ENCODE peak calls at places on chromosomes 1 and 21, in ten cellular contexts. O is BE2C, M is esophagus muscularis mucosa, P is left ventricle myocardium inferior, S is pancreas, V is stomach, J is HFFc6, E is A549, W is psoas muscle, Q is mucosa of descending colon. U is an unnamed sample.

GRCh38 chr1:75723989-75724471 is 479 bp upstream of the ACADM start:
- DNase-seq in O (peak; percentile 71), M (peak; percentile 95), P (peak; percentile 88), S (peak; percentile 78), V (peak; percentile 80), J (peak; percentile 58), E (peak; percentile 60), W (peak; percentile 86), Q (no peak), U (peak; percentile 74)

GRCh38 chr1:167713330-167714081 is 8.3 kb upstream of the MPZL1 start:
- DNase-seq in O (peak; percentile 37), M (no peak), P (no peak), S (peak; percentile 51), V (no peak), J (no peak), E (no peak), W (peak; percentile 33), Q (peak; percentile 62), U (no peak)

GRCh38 chr21:41931041-41931451 is 22.8 kb downstream of the C2CD2 start:
- DNase-seq in O (no peak), M (no peak), P (no peak), S (no peak), V (no peak), J (no peak), E (no peak), W (no peak), Q (no peak), U (no peak)

GRCh38 chr1:195899762-195900352 is 708.4 kb downstream of the KCNT2 start:
- DNase-seq in O (peak; percentile 14), M (no peak), P (no peak), S (no peak), V (no peak), J (peak; percentile 92), E (no peak), W (no peak), Q (no peak), U (no peak)

GRCh38 chr1:29055160-29055559 is 68.5 kb downstream of the TMEM200B start:
- DNase-seq in O (no peak), M (no peak), P (no peak), S (no peak), V (no peak), J (no peak), E (no peak), W (no peak), Q (no peak), U (no peak)

GRCh38 chr21:23887709-23888303 is 1719.5 kb downstream of the MRPL39 start:
- DNase-seq in O (no peak), M (no peak), P (no peak), S (no peak), V (no peak), J (no peak), E (no peak), W (no peak), Q (no peak), U (no peak)

GRCh38 chr1:17531343-17531681 is 8.2 kb upstream of the ARHGEF10L start:
- DNase-seq in O (no peak), M (no peak), P (no peak), S (no peak), V (no peak), J (no peak), E (no peak), W (no peak), Q (peak; percentile 81), U (no peak)

GRCh38 chr1:151934048-151934493 is 24.8 kb upstream of the THEM4 start:
- DNase-seq in O (peak; percentile 42), M (peak; percentile 72), P (no peak), S (no peak), V (peak; percentile 40), J (peak; percentile 39), E (peak; percentile 54), W (no peak), Q (no peak), U (no peak)

GRCh38 chr1:241639040-241639652 is 1.0 kb downstream of the CHML start:
- DNase-seq in O (no peak), M (no peak), P (no peak), S (no peak), V (no peak), J (no peak), E (no peak), W (no peak), Q (no peak), U (no peak)

GRCh38 chr1:18949689-18950414 is 6.6 kb downstream of the IFFO2 start:
- DNase-seq in O (no peak), M (no peak), P (no peak), S (peak; percentile 21), V (no peak), J (peak; percentile 56), E (no peak), W (peak; percentile 47), Q (no peak), U (no peak)

GRCh38 chr1:25906644-25907300 is 553 bp upstream of the STMN1 start:
- DNase-seq in O (peak; percentile 15), M (no peak), P (peak; percentile 16), S (no peak), V (peak; percentile 43), J (no peak), E (no peak), W (no peak), Q (no peak), U (no peak)

GRCh38 chr21:36858320-36858957 is 108.0 kb downstream of the HLCS start:
- DNase-seq in O (no peak), M (no peak), P (no peak), S (no peak), V (no peak), J (peak; percentile 23), E (peak; percentile 17), W (no peak), Q (no peak), U (no peak)

GRCh38 chr1:53369761-53370160 is 41.9 kb upstream of the LRP8 start:
- DNase-seq in O (no peak), M (peak; percentile 85), P (no peak), S (no peak), V (peak; percentile 7), J (no peak), E (no peak), W (no peak), Q (no peak), U (no peak)

GRCh38 chr1:183622884-183623785 is 12.4 kb downstream of the ARPC5 start:
- DNase-seq in O (peak; percentile 72), M (no peak), P (peak; percentile 33), S (no peak), V (peak; percentile 50), J (peak; percentile 54), E (peak; percentile 43), W (no peak), Q (peak; percentile 54), U (no peak)
- TF ChIP-seq CTCF in O (peak; percentile 91), M (peak; percentile 70), P (peak; percentile 82), S (peak; percentile 36), V (peak; percentile 60), J (peak; percentile 79), E (peak; percentile 71), W (peak; percentile 62), Q (peak; percentile 45), U (no peak)

GRCh38 chr1:223742861-223743517 is 30.6 kb downstream of the CAPN2 start:
- DNase-seq in O (no peak), M (no peak), P (no peak), S (no peak), V (no peak), J (no peak), E (no peak), W (peak; percentile 25), Q (no peak), U (no peak)
- TF ChIP-seq CTCF in O (no peak), M (no peak), P (no peak), S (no peak), V (no peak), J (no peak), E (no peak), W (no peak), Q (no peak), U (no peak)

DNA sequence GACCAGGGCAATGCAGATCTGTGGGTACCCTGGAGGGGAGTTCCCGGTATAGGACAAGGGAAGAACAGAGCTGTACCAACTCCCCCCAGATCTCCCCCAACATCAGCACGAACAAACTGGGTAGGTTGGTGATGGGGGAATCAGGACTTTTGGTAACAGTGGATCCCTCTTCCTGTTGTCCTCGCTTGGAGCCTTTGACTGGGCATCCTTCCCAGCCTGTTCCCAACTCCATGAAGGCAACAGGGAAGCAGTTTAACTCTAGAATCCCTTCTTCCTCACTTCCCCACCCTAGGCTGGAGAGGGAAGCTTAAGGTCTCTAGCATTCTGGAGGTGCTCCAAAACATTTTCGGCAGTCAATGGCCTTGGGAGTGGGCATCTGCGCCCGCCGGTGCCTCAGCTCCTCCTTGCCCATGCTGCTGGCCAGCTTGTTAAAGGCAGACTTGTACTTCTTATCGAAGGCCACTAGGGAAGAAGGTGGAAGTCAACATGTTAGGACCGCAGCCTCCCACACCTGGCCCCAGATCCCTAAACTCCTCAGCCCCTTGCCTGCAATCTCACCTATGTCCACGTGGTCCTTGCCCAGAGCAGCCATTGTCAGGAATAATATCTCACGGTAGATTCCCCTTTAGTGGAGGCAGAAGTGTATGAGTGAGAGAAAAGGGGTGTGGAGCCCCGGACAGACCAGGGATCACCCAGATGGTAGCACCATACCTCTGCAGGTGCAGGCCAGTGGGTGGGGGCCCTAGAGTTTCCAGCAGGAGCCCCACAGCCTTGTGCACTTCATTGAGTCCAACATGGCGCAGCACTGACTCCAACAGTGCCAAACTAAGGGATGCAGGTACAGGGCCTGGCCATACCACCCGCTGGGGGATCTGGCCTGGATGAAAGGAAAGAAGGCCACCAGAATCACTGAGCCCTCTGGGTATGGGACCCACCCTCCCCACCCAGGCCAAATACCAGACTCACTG is 7.5 kb upstream of the GATAD2B start:
- DNase-seq in O (no peak), M (no peak), P (no peak), S (no peak), V (no peak), J (no peak), E (peak; percentile 39), W (no peak), Q (no peak), U (no peak)
- TF ChIP-seq CTCF in O (no peak), M (no peak), P (no peak), S (no peak), V (no peak), J (peak; percentile 17), E (no peak), W (no peak), Q (no peak), U (no peak)

GRCh38 chr1:205477759-205478247 is 22.0 kb upstream of the BLACAT1 start:
- DNase-seq in O (no peak), M (no peak), P (peak; percentile 48), S (peak; percentile 87), V (peak; percentile 86), J (peak; percentile 81), E (peak; percentile 52), W (no peak), Q (peak; percentile 79), U (no peak)

GRCh38 chr1:205481279-205481617 is 23.2 kb upstream of the CDK18 start:
- DNase-seq in O (no peak), M (no peak), P (no peak), S (no peak), V (no peak), J (no peak), E (no peak), W (no peak), Q (no peak), U (no peak)

GRCh38 chr1:205483372-205483771 is 21.1 kb upstream of the CDK18 start:
- DNase-seq in O (no peak), M (no peak), P (no peak), S (no peak), V (no peak), J (no peak), E (no peak), W (no peak), Q (no peak), U (no peak)

GRCh38 chr1:205481629-205482071 is 22.8 kb upstream of the CDK18 start:
- DNase-seq in O (no peak), M (no peak), P (no peak), S (no peak), V (no peak), J (peak; percentile 12), E (no peak), W (no peak), Q (no peak), U (no peak)

GRCh38 chr1:205480349-205481278 is 23.9 kb upstream of the CDK18 start:
- DNase-seq in O (no peak), M (no peak), P (no peak), S (no peak), V (no peak), J (no peak), E (no peak), W (no peak), Q (no peak), U (no peak)
- TF ChIP-seq CTCF in O (no peak), M (no peak), P (no peak), S (no peak), V (no peak), J (no peak), E (no peak), W (no peak), Q (no peak), U (no peak)

U was measured in right atrium auricular region.